ENCODE peak calls at places on chromosomes 16 and 17, in four cellular contexts. P, L, S and U are unnamed samples.

GRCh38 chr17:2412561-2413021 is 11.7 kb upstream of the MNT start:
- DNase-seq in S (peak; percentile 53), P (no peak), L (no peak), U (peak; percentile 48)

GRCh38 chr16:56532714-56533113 is 12.9 kb upstream of the BBS2 start:
- DNase-seq in P (no peak), S (no peak), L (no peak), U (no peak)

GRCh38 chr16:1180772-1181714 is 28.1 kb downstream of the CACNA1H start:
- DNase-seq in S (peak; percentile 8), L (no peak), P (no peak), U (no peak)

GRCh38 chr17:45740553-45741330 is 43.4 kb upstream of the CRHR1 start:
- DNase-seq in P (peak; percentile 10), S (peak; percentile 20), L (peak; percentile 13), U (peak; percentile 13)

GRCh38 chr17:20952183-20952582 is 90.6 kb downstream of the USP22 start:
- DNase-seq in P (peak; percentile 44), L (no peak), S (no peak), U (no peak)

GRCh38 chr17:79019631-79020584 is 4.1 kb upstream of the C1QTNF1 start:
- DNase-seq in S (peak; percentile 92), P (peak; percentile 80), L (peak; percentile 78), U (peak; percentile 89)

GRCh38 chr16:62010186-62010585 is 26.1 kb downstream of the CDH8 start:
- DNase-seq in S (no peak), L (no peak), P (no peak), U (no peak)

GRCh38 chr16:89103156-89103555 is 9.5 kb downstream of the ACSF3 start:
- DNase-seq in L (no peak), S (no peak), P (peak; percentile 84), U (no peak)

GRCh38 chr16:68197250-68197649 is 38.7 kb downstream of the ESRP2 start:
- DNase-seq in S (peak; percentile 29), L (peak; percentile 40), P (no peak), U (no peak)

GRCh38 chr17:82257473-82257872 is 16.0 kb downstream of the CSNK1D start:
- DNase-seq in L (no peak), P (no peak), S (peak; percentile 76), U (peak; percentile 48)

GRCh38 chr16:74030000-74030399 is 266.6 kb upstream of the PSMD7 start:
- DNase-seq in P (peak; percentile 83), L (no peak), S (no peak), U (no peak)

GRCh38 chr17:58277107-58277506 is 3.6 kb downstream of the MPO start:
- DNase-seq in P (peak; percentile 26), S (peak; percentile 23), L (peak; percentile 8), U (peak; percentile 8)

GRCh38 chr17:32929288-32929574 is 1.3 kb downstream of the TMEM98 start:
- DNase-seq in P (no peak), S (no peak), L (peak; percentile 10), U (peak; percentile 37)

GRCh38 chr16:29662729-29663019 is 373 bp upstream of the SPN start:
- DNase-seq in L (no peak), S (no peak), P (peak; percentile 35), U (no peak)

GRCh38 chr17:48541036-48541573 is 3.8 kb downstream of the HOXB2 start:
- DNase-seq in S (no peak), L (peak; percentile 32), P (no peak), U (no peak)

GRCh38 chr17:79455636-79456035 is 155.2 kb downstream of the RBFOX3 start:
- DNase-seq in P (no peak), S (no peak), L (no peak), U (no peak)

GRCh38 chr16:28192811-28193529 is 18.8 kb downstream of the XPO6 start:
- DNase-seq in S (no peak), P (peak; percentile 54), L (no peak), U (no peak)

GRCh38 chr17:36846410-36847292 is 90.6 kb upstream of the LHX1 start:
- DNase-seq in S (no peak), L (no peak), P (no peak), U (no peak)

GRCh38 chr17:81367171-81367570 is 28.1 kb upstream of the BAHCC1 start:
- DNase-seq in L (no peak), S (no peak), P (no peak), U (no peak)

GRCh38 chr16:66226762-66227161 is 139.7 kb upstream of the CDH5 start:
- DNase-seq in L (no peak), P (no peak), S (no peak), U (no peak)

GRCh38 chr16:3171855-3172593 is 16.0 kb upstream of the OR1F1 start:
- DNase-seq in L (peak; percentile 76), S (peak; percentile 48), P (no peak), U (no peak)

GRCh38 chr16:11712122-11712521 is 30.5 kb downstream of the TXNDC11 start:
- DNase-seq in L (no peak), S (no peak), P (no peak), U (no peak)

GRCh38 chr16:11717811-11718210 is 24.8 kb downstream of the TXNDC11 start:
- DNase-seq in S (no peak), L (no peak), P (no peak), U (no peak)

GRCh38 chr16:11716330-11716729 is 26.3 kb downstream of the TXNDC11 start:
- DNase-seq in P (no peak), S (no peak), L (no peak), U (no peak)

GRCh38 chr16:11711662-11712061 is 31.0 kb downstream of the TXNDC11 start:
- DNase-seq in P (no peak), L (no peak), S (no peak), U (no peak)

DNA sequence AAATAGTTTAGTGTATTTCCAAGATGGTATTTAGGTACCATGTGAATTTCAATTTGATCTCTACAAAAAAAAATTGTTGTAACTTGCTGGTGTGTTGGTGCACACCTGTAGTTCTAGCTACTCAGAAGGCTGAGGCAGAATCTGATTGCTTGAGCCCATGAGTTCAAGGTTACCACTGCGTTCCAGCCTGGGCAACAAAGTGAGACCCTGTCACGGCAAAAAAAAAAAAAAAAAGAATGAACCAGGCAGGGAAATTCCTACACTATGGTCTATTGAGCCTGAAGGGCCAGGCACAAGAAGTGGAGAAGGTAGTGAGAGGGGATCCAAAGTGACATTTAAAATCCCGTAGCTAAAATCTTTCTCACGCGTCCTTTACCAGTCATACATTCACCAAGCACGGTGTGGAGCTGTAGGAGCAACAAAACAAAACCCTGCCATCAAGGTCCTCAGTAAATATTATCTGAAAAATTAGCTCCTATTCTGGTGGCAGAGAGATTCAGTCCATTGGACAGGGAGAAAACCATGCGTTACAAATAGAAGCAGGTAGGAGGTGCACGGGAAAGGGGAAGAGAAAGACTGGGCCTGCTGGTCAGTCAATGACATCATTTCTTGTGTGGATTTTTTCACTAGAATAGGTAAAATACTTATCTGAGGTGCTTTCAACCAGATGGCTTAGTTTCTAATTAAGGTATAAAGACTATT is 27.3 kb downstream of the TXNDC11 start:
- DNase-seq in S (no peak), P (no peak), L (no peak), U (no peak)
- H3K4me3 ChIP-seq in S (no peak overlapping the region), P (no peak overlapping the region), L (no peak overlapping the region), U (no peak overlapping the region)

DNA sequence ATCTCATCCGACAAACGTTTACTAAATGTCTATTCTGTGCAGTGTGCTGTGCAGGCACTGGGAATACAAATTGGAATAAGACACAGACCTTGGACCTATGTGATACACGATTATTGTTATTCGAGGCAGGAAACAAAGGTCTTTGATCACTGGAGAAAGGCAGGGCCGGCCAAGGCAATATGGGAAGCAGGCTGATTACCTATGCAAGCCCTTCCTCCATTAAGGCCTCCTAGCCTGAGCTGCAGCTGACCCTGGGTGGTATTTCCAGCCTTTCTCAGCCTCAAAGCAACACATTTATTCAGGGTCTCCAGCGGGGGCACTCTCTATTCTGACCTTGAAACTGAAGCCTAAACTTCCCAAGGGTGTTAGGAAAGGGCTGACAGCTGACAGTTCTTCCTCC is 13.4 kb downstream of the ST6GALNAC1 start:
- DNase-seq in L (no peak), S (no peak), P (no peak), U (no peak)
- TF ChIP-seq CTCF in L (no peak), S (no peak), P (no peak), U (no peak)

GRCh38 chr17:17679243-17679642 is 2.0 kb upstream of the RAI1 start:
- DNase-seq in S (no peak), L (no peak), P (no peak), U (no peak)

GRCh38 chr17:17681187-17681743 is at the start of gene RAI1:
- DNase-seq in S (peak; percentile 83), P (peak; percentile 75), L (peak; percentile 79), U (peak; percentile 87)

GRCh38 chr17:17679748-17680147 is 1.5 kb upstream of the RAI1 start:
- DNase-seq in P (no peak), L (no peak), S (no peak), U (no peak)

GRCh38 chr17:17681744-17682292 is 560 bp downstream of the RAI1 start:
- DNase-seq in P (no peak), S (no peak), L (no peak), U (peak; percentile 32)

DNA sequence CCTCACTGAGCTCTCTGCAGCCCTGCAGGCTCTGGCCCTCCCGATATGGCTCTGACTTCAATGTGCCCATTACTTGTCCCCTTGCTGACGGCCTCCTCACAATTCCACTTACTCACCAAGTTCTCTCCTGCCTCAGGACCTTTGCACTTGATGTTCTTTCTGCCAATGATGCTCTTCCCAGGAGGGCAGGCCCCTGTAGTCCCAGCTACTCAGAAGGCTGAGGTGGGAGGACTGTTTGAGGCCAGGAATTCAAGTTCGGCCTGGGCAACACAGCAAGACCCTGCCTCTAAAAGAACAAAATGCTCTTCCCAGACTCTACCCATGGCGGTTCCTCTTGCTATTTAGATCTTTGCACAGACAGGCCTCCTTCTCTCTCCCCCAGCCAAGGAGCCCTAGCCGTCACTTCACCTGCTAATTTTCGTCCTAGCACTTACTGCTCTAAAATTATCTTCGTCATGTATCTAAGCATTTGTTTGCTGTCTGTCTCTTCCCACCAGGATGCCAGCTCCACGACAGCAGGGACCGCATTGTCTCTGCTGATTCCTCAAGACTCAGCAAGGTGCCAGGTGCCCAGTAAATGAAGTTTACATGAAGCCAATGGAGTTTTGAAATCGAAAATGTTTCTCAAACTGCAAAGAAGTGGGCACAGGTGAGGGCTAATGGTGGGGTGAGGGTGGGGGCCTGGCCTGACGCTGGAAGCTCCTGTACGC is 626 bp upstream of the RAI1 start:
- DNase-seq in S (no peak), P (no peak), L (no peak), U (no peak)
- H3K4me3 ChIP-seq in S (peak overlapping the region; percentile 37), P (no peak overlapping the region), L (peak overlapping the region; percentile 70), U (peak overlapping the region; percentile 36)

GRCh38 chr16:8199390-8199789 is 390.9 kb downstream of the TMEM114 start:
- DNase-seq in P (no peak), S (no peak), L (no peak), U (no peak)

GRCh38 chr16:8194795-8195194 is 395.5 kb downstream of the TMEM114 start:
- DNase-seq in L (no peak), S (no peak), P (peak; percentile 13), U (no peak)
- TF ChIP-seq CTCF in L (no peak), S (no peak), P (no peak), U (peak; percentile 17)